ENCODE peak calls at places on chromosomes 11 and 22, in eight cellular contexts. Q is OCI-LY7, Z is HFF-Myc, I is spleen, E is dorsolateral prefrontal cortex, O is thoracic aorta, H is skeletal muscle cell, D is AG09309. S is an unnamed sample.

GRCh38 chr11:35173011-35173511 is 34.1 kb downstream of the CD44 start:
- DNase-seq in Q (peak; percentile 30), Z (no peak), I (no peak), E (no peak), O (no peak), H (no peak), D (no peak), S (no peak)

GRCh38 chr22:32097018-32097417 is 54.0 kb downstream of the SLC5A1 start:
- DNase-seq in Q (no peak), Z (no peak), I (no peak), E (no peak), O (no peak), H (no peak), D (no peak), S (no peak)

GRCh38 chr11:57434640-57435546 is 8.0 kb upstream of the SLC43A3 start:
- DNase-seq in Q (no peak), Z (no peak), I (no peak), E (no peak), O (no peak), H (peak; percentile 88), D (peak; percentile 94), S (no peak)

GRCh38 chr11:28384418-28384817 is 276.2 kb downstream of the METTL15 start:
- DNase-seq in Q (no peak), Z (peak; percentile 87), I (no peak), E (no peak), O (no peak), H (peak; percentile 59), D (peak; percentile 97), S (no peak)

GRCh38 chr22:50183141-50183971 is 2.4 kb upstream of the TRABD start:
- DNase-seq in Q (no peak), Z (no peak), I (peak; percentile 80), E (no peak), O (no peak), H (no peak), D (no peak), S (no peak)

GRCh38 chr11:131290111-131290510 is 80.3 kb upstream of the NTM start:
- DNase-seq in Q (no peak), Z (no peak), I (no peak), E (no peak), O (no peak), H (no peak), D (no peak), S (no peak)

GRCh38 chr22:31753005-31753633 is 700 bp upstream of the DEPDC5 start:
- DNase-seq in Q (peak; percentile 67), Z (no peak), I (peak; percentile 89), E (peak; percentile 45), O (no peak), H (no peak), D (no peak), S (no peak)

GRCh38 chr22:50485221-50486131 is 1.2 kb upstream of the MIOX start:
- DNase-seq in Q (no peak), Z (no peak), I (no peak), E (no peak), O (no peak), H (no peak), D (no peak), S (no peak)

GRCh38 chr11:95593101-95593500 is 196.5 kb downstream of the FAM76B start:
- DNase-seq in Q (no peak), Z (no peak), I (no peak), E (peak; percentile 47), O (no peak), H (peak; percentile 54), D (no peak), S (no peak)

GRCh38 chr22:19871845-19872778 is 17.4 kb upstream of the GNB1L start:
- DNase-seq in Q (no peak), Z (no peak), I (peak; percentile 64), E (no peak), O (peak; percentile 1), H (no peak), D (no peak), S (no peak)

DNA sequence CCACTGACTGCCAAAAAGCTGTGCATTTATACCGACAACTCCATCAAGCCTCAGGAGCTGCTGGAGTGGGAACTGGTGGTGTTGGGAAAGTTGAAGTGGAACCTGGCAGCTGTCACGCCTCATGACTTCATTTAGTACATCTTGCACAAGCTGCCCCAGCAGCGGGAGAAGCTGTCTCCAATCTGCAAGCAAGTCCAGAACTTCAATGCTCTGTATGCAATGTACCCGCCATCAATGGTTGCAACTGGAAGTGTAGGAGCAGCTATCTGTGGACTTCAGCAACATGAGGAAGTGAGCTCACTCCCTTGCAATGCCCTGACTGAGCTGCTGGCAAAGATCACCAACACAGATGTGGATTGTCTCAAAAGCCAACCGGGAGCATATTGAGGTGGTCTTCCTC is at the start of gene SLC22A25:
- DNase-seq in Q (no peak), Z (no peak), I (no peak), E (no peak), O (no peak), H (no peak), D (no peak), S (no peak)
- H3K4me3 ChIP-seq in Q (no peak within 1 kb of the TSS), Z (no peak within 1 kb of the TSS), I (no peak within 1 kb of the TSS), E (no peak within 1 kb of the TSS), O (no peak within 1 kb of the TSS), H (no peak within 1 kb of the TSS), D (no peak within 1 kb of the TSS), S (peak within 1 kb of the TSS; percentile 14)

GRCh38 chr11:83191986-83192385 is 1.5 kb upstream of the ANKRD42 start:
- DNase-seq in Q (no peak), Z (no peak), I (no peak), E (no peak), O (no peak), H (no peak), D (no peak), S (no peak)
- H3K4me3 ChIP-seq in Q (peak overlapping the region; percentile 80), Z (peak overlapping the region; percentile 94), I (peak overlapping the region; percentile 81), E (peak overlapping the region; percentile 100), O (peak overlapping the region; percentile 92), H (peak overlapping the region; percentile 89), D (peak overlapping the region; percentile 56), S (peak overlapping the region; percentile 95)

GRCh38 chr11:126480410-126481302 is 125.2 kb downstream of the ST3GAL4 start:
- DNase-seq in Q (peak; percentile 90), Z (peak; percentile 87), I (peak; percentile 89), E (peak; percentile 85), O (peak; percentile 70), H (peak; percentile 56), D (peak; percentile 59), S (peak; percentile 82)
- H3K4me3 ChIP-seq in Q (peak overlapping the region; percentile 39), Z (no peak overlapping the region), I (no peak overlapping the region), E (peak overlapping the region; percentile 3), O (peak overlapping the region; percentile 52), H (peak overlapping the region; percentile 3), D (peak overlapping the region; percentile 11), S (peak overlapping the region; percentile 39)

DNA sequence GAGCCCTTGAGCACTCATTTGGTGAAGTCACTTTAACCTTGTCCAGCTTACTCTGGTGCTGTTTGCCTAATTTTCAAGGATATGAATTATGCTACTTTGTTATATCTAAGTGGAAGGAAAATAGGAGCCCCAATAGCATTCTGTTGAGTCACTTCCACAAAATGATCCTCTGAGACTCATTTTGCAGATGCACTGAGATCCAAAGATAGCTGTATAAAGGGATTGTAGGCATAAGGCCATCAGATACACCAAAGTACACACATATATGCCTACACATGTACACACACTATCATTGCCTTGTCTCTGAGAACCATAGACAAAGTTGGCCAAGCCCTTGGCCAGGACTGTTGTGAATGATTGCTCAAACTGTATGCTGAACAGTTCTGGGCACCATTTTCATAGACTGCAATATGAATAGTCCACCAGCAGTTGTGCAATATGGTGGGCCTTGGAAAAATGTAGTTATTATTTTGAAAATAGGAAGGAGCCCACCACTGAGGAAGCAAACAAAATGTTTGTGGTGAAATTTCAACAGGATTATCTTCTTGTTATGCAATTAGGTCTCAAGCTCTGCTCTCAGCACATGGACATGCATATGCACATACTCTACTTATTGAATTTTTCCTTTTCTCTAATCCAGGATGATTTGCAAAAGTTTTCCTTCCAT is 186.0 kb upstream of the CTSC start:
- DNase-seq in Q (no peak), Z (no peak), I (no peak), E (no peak), O (no peak), H (no peak), D (no peak), S (no peak)
- H3K4me3 ChIP-seq in Q (no peak overlapping the region), Z (no peak overlapping the region), I (no peak overlapping the region), E (no peak overlapping the region), O (no peak overlapping the region), H (no peak overlapping the region), D (no peak overlapping the region), S (no peak overlapping the region)

DNA sequence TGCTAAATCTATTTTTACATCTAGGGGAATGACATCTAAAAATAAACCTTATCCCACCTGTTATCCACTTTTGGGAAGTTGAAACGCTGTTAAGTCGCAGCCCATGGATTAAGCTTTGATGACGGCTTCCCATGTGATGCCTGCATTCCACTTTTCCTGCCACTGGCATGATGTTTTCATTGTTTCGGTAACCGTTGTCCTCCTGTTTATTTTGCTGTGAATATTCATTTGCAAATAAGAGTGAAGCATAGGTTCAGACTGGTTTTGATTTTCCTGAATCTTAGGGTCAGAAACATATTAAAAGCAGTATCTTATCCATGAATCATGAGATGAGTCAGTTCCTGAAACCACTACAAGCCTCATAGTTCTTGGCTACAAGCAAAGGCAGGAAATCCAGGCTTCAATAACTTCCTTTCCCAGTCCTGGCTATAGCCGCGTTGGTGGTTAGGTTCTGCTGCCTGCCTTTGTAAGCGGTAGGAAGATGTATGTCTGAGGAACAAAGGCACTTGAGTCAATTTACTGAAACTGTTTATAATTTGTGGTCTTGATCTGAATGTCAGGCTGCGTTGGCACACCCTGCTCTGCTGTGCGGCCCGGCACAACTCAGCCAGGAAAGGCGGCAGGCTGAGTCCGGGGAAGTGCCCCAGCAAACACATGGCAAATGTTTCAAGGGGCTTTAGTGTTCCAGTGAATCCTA is 19.4 kb downstream of the TEAD1 start:
- DNase-seq in Q (peak; percentile 22), Z (peak; percentile 98), I (no peak), E (no peak), O (peak; percentile 28), H (peak; percentile 96), D (peak; percentile 96), S (peak; percentile 83)
- H3K4me3 ChIP-seq in Q (peak overlapping the region; percentile 45), Z (peak overlapping the region; percentile 31), I (no peak overlapping the region), E (peak overlapping the region; percentile 26), O (peak overlapping the region; percentile 43), H (peak overlapping the region; percentile 28), D (no peak overlapping the region), S (peak overlapping the region; percentile 19)

GRCh38 chr11:47415091-47415854 is 6.9 kb downstream of the SLC39A13 start:
- DNase-seq in Q (no peak), Z (no peak), I (no peak), E (no peak), O (no peak), H (no peak), D (no peak), S (no peak)

GRCh38 chr11:47413908-47414684 is 5.7 kb downstream of the SLC39A13 start:
- DNase-seq in Q (no peak), Z (no peak), I (no peak), E (no peak), O (no peak), H (peak; percentile 82), D (no peak), S (no peak)

GRCh38 chr11:47417712-47418111 is 8.5 kb downstream of the PSMC3 start:
- DNase-seq in Q (no peak), Z (no peak), I (no peak), E (no peak), O (no peak), H (no peak), D (no peak), S (no peak)

GRCh38 chr11:47414685-47415070 is 6.3 kb downstream of the SLC39A13 start:
- DNase-seq in Q (no peak), Z (no peak), I (no peak), E (no peak), O (no peak), H (no peak), D (no peak), S (no peak)

GRCh38 chr11:47415949-47416472 is 7.6 kb downstream of the SLC39A13 start:
- DNase-seq in Q (no peak), Z (peak; percentile 91), I (no peak), E (no peak), O (peak; percentile 80), H (peak; percentile 89), D (peak; percentile 81), S (no peak)
- H3K4me3 ChIP-seq in Q (no peak overlapping the region), Z (peak overlapping the region; percentile 7), I (no peak overlapping the region), E (no peak overlapping the region), O (peak overlapping the region; percentile 23), H (no peak overlapping the region), D (no peak overlapping the region), S (no peak overlapping the region)